ENCODE peak calls at places on chromosomes 4 and X, in eight cellular contexts. One of them, this sample, is unnamed.

GRCh38 chr4:100041646-100042045 is 91.6 kb upstream of the H2AZ1 start:
- DNase-seq in prostate gland: no peak
- DNase-seq in breast epithelium: no peak
- DNase-seq in gastrocnemius medialis: no peak
- DNase-seq in heart left ventricle: no peak
- DNase-seq in tibial nerve: no peak
- DNase-seq in H1: no peak
- DNase-seq in spleen: no peak
- DNase-seq in this sample: no peak

GRCh38 chrX:139720136-139720535 is 12.2 kb upstream of the MCF2 start:
- DNase-seq in prostate gland: no peak
- DNase-seq in breast epithelium: no peak
- DNase-seq in gastrocnemius medialis: no peak
- DNase-seq in heart left ventricle: no peak
- DNase-seq in tibial nerve: no peak
- DNase-seq in H1: peak
- DNase-seq in spleen: no peak
- DNase-seq in this sample: no peak

GRCh38 chr4:95701500-95701899 is 138.4 kb upstream of the PDHA2 start:
- DNase-seq in prostate gland: no peak
- DNase-seq in breast epithelium: peak
- DNase-seq in gastrocnemius medialis: no peak
- DNase-seq in heart left ventricle: no peak
- DNase-seq in tibial nerve: no peak
- DNase-seq in H1: peak
- DNase-seq in spleen: no peak
- DNase-seq in this sample: no peak

GRCh38 chr4:13527983-13528822 is 16.1 kb downstream of the NKX3-2 start:
- DNase-seq in prostate gland: no peak
- DNase-seq in breast epithelium: no peak
- DNase-seq in gastrocnemius medialis: no peak
- DNase-seq in heart left ventricle: no peak
- DNase-seq in tibial nerve: no peak
- DNase-seq in H1: no peak
- DNase-seq in spleen: peak
- DNase-seq in this sample: peak

GRCh38 chrX:94178145-94178790 is 504.3 kb downstream of the FAM133A start:
- DNase-seq in prostate gland: no peak
- DNase-seq in breast epithelium: no peak
- DNase-seq in gastrocnemius medialis: no peak
- DNase-seq in heart left ventricle: no peak
- DNase-seq in tibial nerve: no peak
- DNase-seq in H1: no peak
- DNase-seq in spleen: no peak
- DNase-seq in this sample: no peak

GRCh38 chr4:125551451-125551850 is 236.7 kb downstream of the FAT4 start:
- DNase-seq in prostate gland: no peak
- DNase-seq in breast epithelium: no peak
- DNase-seq in gastrocnemius medialis: no peak
- DNase-seq in heart left ventricle: no peak
- DNase-seq in tibial nerve: no peak
- DNase-seq in H1: no peak
- DNase-seq in spleen: no peak
- DNase-seq in this sample: no peak

GRCh38 chr4:91590242-91590641 is 713.5 kb upstream of the GRID2 start:
- DNase-seq in prostate gland: no peak
- DNase-seq in breast epithelium: no peak
- DNase-seq in gastrocnemius medialis: no peak
- DNase-seq in heart left ventricle: no peak
- DNase-seq in tibial nerve: no peak
- DNase-seq in H1: no peak
- DNase-seq in spleen: no peak
- DNase-seq in this sample: no peak

GRCh38 chr4:6926681-6927478 is 17.3 kb downstream of the TBC1D14 start:
- DNase-seq in prostate gland: peak
- DNase-seq in breast epithelium: no peak
- DNase-seq in gastrocnemius medialis: no peak
- DNase-seq in heart left ventricle: no peak
- DNase-seq in tibial nerve: no peak
- DNase-seq in H1: no peak
- DNase-seq in spleen: no peak
- DNase-seq in this sample: no peak

GRCh38 chr4:153209410-153209809 is 5.2 kb downstream of the TRIM2 start:
- DNase-seq in prostate gland: no peak
- DNase-seq in breast epithelium: no peak
- DNase-seq in gastrocnemius medialis: no peak
- DNase-seq in heart left ventricle: no peak
- DNase-seq in tibial nerve: no peak
- DNase-seq in H1: no peak
- DNase-seq in spleen: no peak
- DNase-seq in this sample: no peak

GRCh38 chrX:5236096-5236495 is 992.6 kb downstream of the NLGN4X start:
- DNase-seq in prostate gland: no peak
- DNase-seq in breast epithelium: no peak
- DNase-seq in gastrocnemius medialis: no peak
- DNase-seq in heart left ventricle: no peak
- DNase-seq in tibial nerve: no peak
- DNase-seq in H1: no peak
- DNase-seq in spleen: no peak
- DNase-seq in this sample: no peak

GRCh38 chr4:139556071-139556734 is at the start of gene SETD7:
- DNase-seq in prostate gland: peak
- DNase-seq in breast epithelium: peak
- DNase-seq in gastrocnemius medialis: peak
- DNase-seq in heart left ventricle: peak
- DNase-seq in tibial nerve: peak
- DNase-seq in H1: peak
- DNase-seq in spleen: peak
- DNase-seq in this sample: peak

GRCh38 chr4:2009651-2010233 is 968 bp upstream of the NELFA start:
- DNase-seq in prostate gland: peak
- DNase-seq in breast epithelium: peak
- DNase-seq in gastrocnemius medialis: peak
- DNase-seq in heart left ventricle: peak
- DNase-seq in tibial nerve: peak
- DNase-seq in H1: no peak
- DNase-seq in spleen: peak
- DNase-seq in this sample: no peak

GRCh38 chr4:2007804-2008670 is 737 bp downstream of the NELFA start:
- DNase-seq in prostate gland: no peak
- DNase-seq in breast epithelium: no peak
- DNase-seq in gastrocnemius medialis: no peak
- DNase-seq in heart left ventricle: no peak
- DNase-seq in tibial nerve: no peak
- DNase-seq in H1: no peak
- DNase-seq in spleen: peak
- DNase-seq in this sample: no peak

GRCh38 chr4:2008671-2008920 is 178 bp downstream of the NELFA start:
- DNase-seq in prostate gland: no peak
- DNase-seq in breast epithelium: no peak
- DNase-seq in gastrocnemius medialis: no peak
- DNase-seq in heart left ventricle: no peak
- DNase-seq in tibial nerve: no peak
- DNase-seq in H1: no peak
- DNase-seq in spleen: no peak
- DNase-seq in this sample: no peak

GRCh38 chr4:2006956-2007653 is 1.7 kb downstream of the NELFA start:
- DNase-seq in prostate gland: no peak
- DNase-seq in breast epithelium: no peak
- DNase-seq in gastrocnemius medialis: no peak
- DNase-seq in heart left ventricle: no peak
- DNase-seq in tibial nerve: no peak
- DNase-seq in H1: no peak
- DNase-seq in spleen: no peak
- DNase-seq in this sample: no peak

DNA sequence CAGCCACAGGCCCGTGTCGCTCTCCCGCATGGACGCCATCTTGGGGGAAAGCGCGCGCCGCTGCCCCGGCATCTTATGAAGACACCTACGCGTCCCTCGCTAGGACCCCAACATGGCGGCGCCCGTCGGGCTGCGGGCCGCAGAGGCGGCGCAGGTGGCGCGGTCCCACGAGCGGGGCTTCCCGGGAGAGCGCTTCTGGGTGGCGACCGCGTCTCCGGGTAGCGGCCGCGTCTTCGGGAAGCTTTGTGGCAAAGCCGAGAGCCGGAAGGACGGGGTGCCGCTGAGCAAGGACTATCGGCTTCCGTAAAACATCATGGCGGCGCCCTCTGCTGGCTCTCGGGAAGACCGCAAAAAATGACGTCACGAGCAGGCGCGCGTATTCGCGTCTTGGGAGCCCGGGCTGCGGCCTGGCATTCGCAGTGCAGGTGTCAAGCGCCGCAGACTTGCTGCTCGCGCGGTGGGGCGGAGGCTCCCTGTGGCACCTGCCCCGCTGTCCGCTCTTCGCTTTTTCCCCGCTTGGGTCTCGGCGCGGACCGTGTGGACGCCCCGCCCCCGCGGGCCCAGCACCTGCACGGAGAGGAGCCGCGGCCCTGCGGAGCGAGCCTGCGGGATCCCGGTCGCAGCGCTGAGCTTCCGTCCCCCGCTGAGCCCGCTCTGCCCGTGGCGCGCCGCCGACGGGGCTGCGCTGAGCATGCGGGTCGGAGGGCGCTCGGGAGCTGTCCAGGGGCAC is at the start of gene NELFA:
- DNase-seq in prostate gland: peak
- DNase-seq in breast epithelium: peak
- DNase-seq in gastrocnemius medialis: peak
- DNase-seq in heart left ventricle: peak
- DNase-seq in tibial nerve: peak
- DNase-seq in H1: peak
- DNase-seq in spleen: peak
- DNase-seq in this sample: peak
- TF ChIP-seq POLR2A in prostate gland: peak
- TF ChIP-seq POLR2A in breast epithelium: no peak
- TF ChIP-seq POLR2A in gastrocnemius medialis: peak
- TF ChIP-seq POLR2A in heart left ventricle: no peak
- TF ChIP-seq POLR2A in tibial nerve: peak
- TF ChIP-seq POLR2A in H1: peak
- TF ChIP-seq POLR2A in spleen: peak
- TF ChIP-seq POLR2A in this sample: peak

DNA sequence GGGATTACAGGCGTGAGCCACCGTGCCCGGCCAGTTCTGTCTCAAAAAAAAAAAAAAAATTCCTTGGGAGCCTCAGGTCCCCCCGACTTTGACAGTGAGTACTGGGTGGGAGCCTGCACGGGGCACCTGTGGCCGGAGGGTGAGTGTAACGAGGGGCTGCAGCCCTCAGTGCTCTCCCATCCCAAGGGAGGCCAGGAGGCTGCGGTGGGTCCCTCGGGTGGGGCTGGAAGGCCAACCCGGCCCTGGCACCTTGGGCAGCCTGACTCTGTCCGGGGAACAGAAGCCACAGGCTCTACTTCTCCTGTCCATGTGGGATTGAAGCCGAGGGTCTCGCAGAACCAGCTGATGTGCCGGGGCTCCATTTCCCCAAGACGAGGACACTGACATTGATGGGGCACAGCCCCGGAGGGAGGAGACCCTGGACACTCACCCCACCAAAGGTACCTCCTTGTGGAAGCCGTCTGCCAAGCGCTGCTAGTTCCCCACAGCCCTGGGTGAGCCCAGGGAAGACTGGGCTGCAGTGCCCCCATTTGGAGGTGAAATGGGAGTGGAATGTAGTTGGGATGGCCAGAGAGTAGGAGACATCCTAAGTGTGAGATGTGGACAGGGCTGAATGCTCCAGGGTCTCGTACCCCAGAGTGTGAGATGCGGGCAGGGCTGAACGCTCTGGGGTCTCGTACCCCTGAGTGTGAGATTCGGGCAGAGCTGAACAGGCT is 2.3 kb upstream of the SLC26A1 start:
- DNase-seq in prostate gland: no peak
- DNase-seq in breast epithelium: no peak
- DNase-seq in gastrocnemius medialis: no peak
- DNase-seq in heart left ventricle: no peak
- DNase-seq in tibial nerve: no peak
- DNase-seq in H1: no peak
- DNase-seq in spleen: no peak
- DNase-seq in this sample: no peak
- TF ChIP-seq CTCF in prostate gland: no peak
- TF ChIP-seq CTCF in breast epithelium: no peak
- TF ChIP-seq CTCF in gastrocnemius medialis: no peak
- TF ChIP-seq CTCF in heart left ventricle: no peak
- TF ChIP-seq CTCF in tibial nerve: no peak
- TF ChIP-seq CTCF in H1: no peak
- TF ChIP-seq CTCF in spleen: no peak
- TF ChIP-seq CTCF in this sample: no peak

GRCh38 chr4:77819836-77820679 is 890 bp upstream of the CNOT6L start:
- DNase-seq in prostate gland: peak
- DNase-seq in breast epithelium: peak
- DNase-seq in gastrocnemius medialis: peak
- DNase-seq in heart left ventricle: peak
- DNase-seq in tibial nerve: peak
- DNase-seq in H1: no peak
- DNase-seq in spleen: peak
- DNase-seq in this sample: peak

GRCh38 chr4:77819409-77819835 is 254 bp upstream of the CNOT6L start:
- DNase-seq in prostate gland: no peak
- DNase-seq in breast epithelium: no peak
- DNase-seq in gastrocnemius medialis: no peak
- DNase-seq in heart left ventricle: peak
- DNase-seq in tibial nerve: no peak
- DNase-seq in H1: no peak
- DNase-seq in spleen: peak
- DNase-seq in this sample: no peak

GRCh38 chr4:77817304-77818076 is 1.7 kb downstream of the CNOT6L start:
- DNase-seq in prostate gland: no peak
- DNase-seq in breast epithelium: no peak
- DNase-seq in gastrocnemius medialis: no peak
- DNase-seq in heart left ventricle: no peak
- DNase-seq in tibial nerve: no peak
- DNase-seq in H1: no peak
- DNase-seq in spleen: no peak
- DNase-seq in this sample: no peak

GRCh38 chr4:77818077-77818666 is 996 bp downstream of the CNOT6L start:
- DNase-seq in prostate gland: peak
- DNase-seq in breast epithelium: peak
- DNase-seq in gastrocnemius medialis: peak
- DNase-seq in heart left ventricle: peak
- DNase-seq in tibial nerve: peak
- DNase-seq in H1: no peak
- DNase-seq in spleen: peak
- DNase-seq in this sample: peak

GRCh38 chr4:77818667-77819408 is at the start of gene CNOT6L:
- DNase-seq in prostate gland: peak
- DNase-seq in breast epithelium: peak
- DNase-seq in gastrocnemius medialis: peak
- DNase-seq in heart left ventricle: peak
- DNase-seq in tibial nerve: peak
- DNase-seq in H1: no peak
- DNase-seq in spleen: peak
- DNase-seq in this sample: peak
- TF ChIP-seq POLR2A in prostate gland: peak
- TF ChIP-seq POLR2A in breast epithelium: no peak
- TF ChIP-seq POLR2A in gastrocnemius medialis: peak
- TF ChIP-seq POLR2A in heart left ventricle: no peak
- TF ChIP-seq POLR2A in tibial nerve: no peak
- TF ChIP-seq POLR2A in H1: no peak
- TF ChIP-seq POLR2A in spleen: peak
- TF ChIP-seq POLR2A in this sample: no peak

DNA sequence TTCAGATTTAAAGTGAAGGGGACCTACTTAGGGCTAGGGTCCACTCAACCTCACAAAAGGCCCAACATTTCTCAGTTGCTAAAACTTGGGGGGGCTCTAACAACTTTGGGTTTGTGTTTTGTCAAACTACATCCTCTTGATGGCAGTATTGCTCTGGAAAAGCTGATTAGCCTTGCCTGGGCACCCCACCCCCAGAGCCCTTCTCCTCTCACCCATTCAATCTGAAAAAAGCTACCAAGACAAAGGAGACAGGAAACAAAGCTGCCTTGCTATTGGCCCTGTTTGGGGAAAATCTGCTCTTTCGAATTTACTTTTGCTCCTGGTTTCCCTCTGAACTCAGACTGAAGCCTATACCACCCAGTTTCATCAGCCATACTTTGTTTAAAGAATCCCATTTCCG is 195.2 kb upstream of the STK26 start:
- DNase-seq in prostate gland: no peak
- DNase-seq in breast epithelium: no peak
- DNase-seq in gastrocnemius medialis: no peak
- DNase-seq in heart left ventricle: no peak
- DNase-seq in tibial nerve: no peak
- DNase-seq in H1: no peak
- DNase-seq in spleen: no peak
- DNase-seq in this sample: no peak
- TF ChIP-seq CTCF in prostate gland: no peak
- TF ChIP-seq CTCF in breast epithelium: no peak
- TF ChIP-seq CTCF in gastrocnemius medialis: no peak
- TF ChIP-seq CTCF in heart left ventricle: peak
- TF ChIP-seq CTCF in tibial nerve: no peak
- TF ChIP-seq CTCF in H1: no peak
- TF ChIP-seq CTCF in spleen: no peak
- TF ChIP-seq CTCF in this sample: no peak

This sample was measured in sigmoid colon.